ENCODE peak calls at places on chromosomes 6 and 20, in four cellular contexts. K is activated T-cell treated with anti-CD3 and anti-CD28 coated beads for 1 hour; B is AG10803; I is stimulated activated CD8-positive, alpha-beta memory T cell treated with anti-CD3 and anti-CD28 coated beads, Interleukin-15, amount 100 ng/mL, for 4 hours. Z is an unnamed sample.

GRCh38 chr20:6029538-6029937 is 24.3 kb downstream of the LRRN4 start:
- DNase-seq in K (no peak), B (peak; percentile 53), I (no peak), Z (no peak)

GRCh38 chr20:63574829-63575720 is 1.0 kb upstream of the HELZ2 start:
- DNase-seq in K (no peak), B (no peak), I (no peak), Z (no peak)

GRCh38 chr20:4234128-4234527 is 218.8 kb upstream of the RNF24 start:
- DNase-seq in K (no peak), B (peak; percentile 95), I (no peak), Z (no peak)

GRCh38 chr20:62219992-62220665 is at the start of gene HRH3:
- DNase-seq in K (peak; percentile 24), B (no peak), I (no peak), Z (no peak)

GRCh38 chr6:15588966-15589634 is 73.7 kb downstream of the DTNBP1 start:
- DNase-seq in K (no peak), B (peak; percentile 76), I (no peak), Z (no peak)

GRCh38 chr20:36745234-36745926 is 510 bp downstream of the NDRG3 start:
- DNase-seq in K (no peak), B (no peak), I (no peak), Z (no peak)

GRCh38 chr6:149499066-149499465 is 14.3 kb upstream of the ZC3H12D start:
- DNase-seq in K (no peak), B (peak; percentile 56), I (no peak), Z (no peak)

GRCh38 chr20:4962257-4962855 is 39.0 kb downstream of the SLC23A2 start:
- DNase-seq in K (peak; percentile 4), B (no peak), I (no peak), Z (no peak)

GRCh38 chr6:20706293-20707165 is 172.3 kb downstream of the CDKAL1 start:
- DNase-seq in K (no peak), B (peak; percentile 47), I (no peak), Z (no peak)